ENCODE peak calls at places on chromosomes 5 and 9, in seven cellular contexts. One of them, this sample, is unnamed.

GRCh38 chr9:82554381-82554780 is 508.6 kb downstream of the RASEF start:
- DNase-seq in H4: no peak
- DNase-seq in ELR: no peak
- DNase-seq in GM12892: no peak
- DNase-seq in AG10803: no peak
- DNase-seq in suprapubic skin: no peak
- DNase-seq in effector CD4-positive, alpha-beta T cell: no peak
- DNase-seq in this sample: no peak

GRCh38 chr9:26357803-26358339 is 534.7 kb downstream of the CAAP1 start:
- DNase-seq in H4: no peak
- DNase-seq in ELR: no peak
- DNase-seq in GM12892: no peak
- DNase-seq in AG10803: no peak
- DNase-seq in suprapubic skin: no peak
- DNase-seq in effector CD4-positive, alpha-beta T cell: no peak
- DNase-seq in this sample: no peak

GRCh38 chr9:107176701-107177100 is 106.4 kb upstream of the RAD23B start:
- DNase-seq in H4: no peak
- DNase-seq in ELR: no peak
- DNase-seq in GM12892: no peak
- DNase-seq in AG10803: peak
- DNase-seq in suprapubic skin: no peak
- DNase-seq in effector CD4-positive, alpha-beta T cell: no peak
- DNase-seq in this sample: peak

GRCh38 chr5:6914336-6914735 is 201.1 kb downstream of the TENT4A start:
- DNase-seq in H4: no peak
- DNase-seq in ELR: no peak
- DNase-seq in GM12892: no peak
- DNase-seq in AG10803: peak
- DNase-seq in suprapubic skin: no peak
- DNase-seq in effector CD4-positive, alpha-beta T cell: no peak
- DNase-seq in this sample: no peak

GRCh38 chr9:2262809-2263510 is 247.8 kb downstream of the SMARCA2 start:
- DNase-seq in H4: no peak
- DNase-seq in ELR: no peak
- DNase-seq in GM12892: no peak
- DNase-seq in AG10803: no peak
- DNase-seq in suprapubic skin: no peak
- DNase-seq in effector CD4-positive, alpha-beta T cell: no peak
- DNase-seq in this sample: no peak

GRCh38 chr5:143674469-143674786 is 137.5 kb upstream of the HMHB1 start:
- DNase-seq in H4: no peak
- DNase-seq in ELR: no peak
- DNase-seq in GM12892: no peak
- DNase-seq in AG10803: no peak
- DNase-seq in suprapubic skin: no peak
- DNase-seq in effector CD4-positive, alpha-beta T cell: no peak
- DNase-seq in this sample: no peak

GRCh38 chr5:31639488-31640011 is 619 bp downstream of the PDZD2 start:
- DNase-seq in H4: no peak
- DNase-seq in ELR: no peak
- DNase-seq in GM12892: no peak
- DNase-seq in AG10803: no peak
- DNase-seq in suprapubic skin: no peak
- DNase-seq in effector CD4-positive, alpha-beta T cell: no peak
- DNase-seq in this sample: no peak

GRCh38 chr5:64576241-64576640 is 70.4 kb downstream of the RGS7BP start:
- DNase-seq in H4: no peak
- DNase-seq in ELR: no peak
- DNase-seq in GM12892: no peak
- DNase-seq in AG10803: peak
- DNase-seq in suprapubic skin: no peak
- DNase-seq in effector CD4-positive, alpha-beta T cell: no peak
- DNase-seq in this sample: no peak

GRCh38 chr9:129549139-129549538 is 71.8 kb downstream of the C9orf50 start:
- DNase-seq in H4: no peak
- DNase-seq in ELR: no peak
- DNase-seq in GM12892: no peak
- DNase-seq in AG10803: no peak
- DNase-seq in suprapubic skin: peak
- DNase-seq in effector CD4-positive, alpha-beta T cell: no peak
- DNase-seq in this sample: no peak

GRCh38 chr5:122999947-123000563 is 36.5 kb downstream of the PPIC start:
- DNase-seq in H4: peak
- DNase-seq in ELR: peak
- DNase-seq in GM12892: peak
- DNase-seq in AG10803: peak
- DNase-seq in suprapubic skin: no peak
- DNase-seq in effector CD4-positive, alpha-beta T cell: no peak
- DNase-seq in this sample: peak

GRCh38 chr5:73311291-73312110 is 137.1 kb downstream of the FOXD1 start:
- DNase-seq in H4: peak
- DNase-seq in ELR: peak
- DNase-seq in GM12892: no peak
- DNase-seq in AG10803: peak
- DNase-seq in suprapubic skin: no peak
- DNase-seq in effector CD4-positive, alpha-beta T cell: no peak
- DNase-seq in this sample: peak

GRCh38 chr5:31640573-31640972 is 1.6 kb downstream of the PDZD2 start:
- DNase-seq in H4: no peak
- DNase-seq in ELR: no peak
- DNase-seq in GM12892: no peak
- DNase-seq in AG10803: no peak
- DNase-seq in suprapubic skin: no peak
- DNase-seq in effector CD4-positive, alpha-beta T cell: no peak
- DNase-seq in this sample: no peak

GRCh38 chr9:25557645-25558300 is 120.5 kb downstream of the TUSC1 start:
- DNase-seq in H4: no peak
- DNase-seq in ELR: no peak
- DNase-seq in GM12892: no peak
- DNase-seq in AG10803: no peak
- DNase-seq in suprapubic skin: no peak
- DNase-seq in effector CD4-positive, alpha-beta T cell: no peak
- DNase-seq in this sample: peak

GRCh38 chr5:180007582-180007981 is 64.0 kb downstream of the RNF130 start:
- DNase-seq in H4: no peak
- DNase-seq in ELR: no peak
- DNase-seq in GM12892: no peak
- DNase-seq in AG10803: no peak
- DNase-seq in suprapubic skin: no peak
- DNase-seq in effector CD4-positive, alpha-beta T cell: no peak
- DNase-seq in this sample: no peak

GRCh38 chr9:37970301-37971106 is 66.6 kb upstream of the SLC25A51 start:
- DNase-seq in H4: no peak
- DNase-seq in ELR: no peak
- DNase-seq in GM12892: no peak
- DNase-seq in AG10803: no peak
- DNase-seq in suprapubic skin: no peak
- DNase-seq in effector CD4-positive, alpha-beta T cell: no peak
- DNase-seq in this sample: no peak

GRCh38 chr9:83011611-83012010 is 51.3 kb downstream of the RASEF start:
- DNase-seq in H4: no peak
- DNase-seq in ELR: no peak
- DNase-seq in GM12892: no peak
- DNase-seq in AG10803: peak
- DNase-seq in suprapubic skin: no peak
- DNase-seq in effector CD4-positive, alpha-beta T cell: no peak
- DNase-seq in this sample: no peak

GRCh38 chr5:2207966-2208544 is 325.3 kb upstream of the IRX4 start:
- DNase-seq in H4: peak
- DNase-seq in ELR: no peak
- DNase-seq in GM12892: no peak
- DNase-seq in AG10803: peak
- DNase-seq in suprapubic skin: no peak
- DNase-seq in effector CD4-positive, alpha-beta T cell: no peak
- DNase-seq in this sample: no peak

GRCh38 chr9:84003246-84003645 is 22.6 kb downstream of the RMI1 start:
- DNase-seq in H4: no peak
- DNase-seq in ELR: no peak
- DNase-seq in GM12892: no peak
- DNase-seq in AG10803: no peak
- DNase-seq in suprapubic skin: no peak
- DNase-seq in effector CD4-positive, alpha-beta T cell: no peak
- DNase-seq in this sample: no peak

GRCh38 chr5:147554285-147554817 is 44.5 kb upstream of the DPYSL3 start:
- DNase-seq in H4: no peak
- DNase-seq in ELR: peak
- DNase-seq in GM12892: no peak
- DNase-seq in AG10803: peak
- DNase-seq in suprapubic skin: no peak
- DNase-seq in effector CD4-positive, alpha-beta T cell: no peak
- DNase-seq in this sample: peak

GRCh38 chr9:4099961-4100360 is 199.9 kb downstream of the GLIS3 start:
- DNase-seq in H4: no peak
- DNase-seq in ELR: peak
- DNase-seq in GM12892: no peak
- DNase-seq in AG10803: peak
- DNase-seq in suprapubic skin: no peak
- DNase-seq in effector CD4-positive, alpha-beta T cell: no peak
- DNase-seq in this sample: no peak

GRCh38 chr5:150774145-150774544 is 4.4 kb upstream of the SMIM3 start:
- DNase-seq in H4: peak
- DNase-seq in ELR: peak
- DNase-seq in GM12892: no peak
- DNase-seq in AG10803: peak
- DNase-seq in suprapubic skin: no peak
- DNase-seq in effector CD4-positive, alpha-beta T cell: no peak
- DNase-seq in this sample: peak

GRCh38 chr5:98455660-98456059 is 317.8 kb upstream of the RGMB start:
- DNase-seq in H4: no peak
- DNase-seq in ELR: peak
- DNase-seq in GM12892: no peak
- DNase-seq in AG10803: peak
- DNase-seq in suprapubic skin: no peak
- DNase-seq in effector CD4-positive, alpha-beta T cell: no peak
- DNase-seq in this sample: no peak

GRCh38 chr5:156359452-156359851 is 32.5 kb downstream of the SGCD start:
- DNase-seq in H4: no peak
- DNase-seq in ELR: no peak
- DNase-seq in GM12892: no peak
- DNase-seq in AG10803: peak
- DNase-seq in suprapubic skin: no peak
- DNase-seq in effector CD4-positive, alpha-beta T cell: no peak
- DNase-seq in this sample: no peak

GRCh38 chr5:27523629-27524028 is 485.2 kb upstream of the CDH9 start:
- DNase-seq in H4: no peak
- DNase-seq in ELR: no peak
- DNase-seq in GM12892: no peak
- DNase-seq in AG10803: no peak
- DNase-seq in suprapubic skin: no peak
- DNase-seq in effector CD4-positive, alpha-beta T cell: no peak
- DNase-seq in this sample: no peak

GRCh38 chr5:110345623-110346022 is 380.8 kb downstream of the TMEM232 start:
- DNase-seq in H4: no peak
- DNase-seq in ELR: no peak
- DNase-seq in GM12892: no peak
- DNase-seq in AG10803: no peak
- DNase-seq in suprapubic skin: no peak
- DNase-seq in effector CD4-positive, alpha-beta T cell: no peak
- DNase-seq in this sample: no peak

GRCh38 chr5:133867341-133867740 is 101.1 kb downstream of the C5orf15 start:
- DNase-seq in H4: no peak
- DNase-seq in ELR: no peak
- DNase-seq in GM12892: no peak
- DNase-seq in AG10803: no peak
- DNase-seq in suprapubic skin: no peak
- DNase-seq in effector CD4-positive, alpha-beta T cell: no peak
- DNase-seq in this sample: no peak

GRCh38 chr9:98783518-98784226 is 12.7 kb downstream of the ANKS6 start:
- DNase-seq in H4: no peak
- DNase-seq in ELR: no peak
- DNase-seq in GM12892: no peak
- DNase-seq in AG10803: no peak
- DNase-seq in suprapubic skin: no peak
- DNase-seq in effector CD4-positive, alpha-beta T cell: no peak
- DNase-seq in this sample: no peak

GRCh38 chr5:67528953-67529352 is 332.4 kb upstream of the CD180 start:
- DNase-seq in H4: no peak
- DNase-seq in ELR: no peak
- DNase-seq in GM12892: no peak
- DNase-seq in AG10803: no peak
- DNase-seq in suprapubic skin: no peak
- DNase-seq in effector CD4-positive, alpha-beta T cell: no peak
- DNase-seq in this sample: no peak

GRCh38 chr5:3518576-3518975 is 77.1 kb upstream of the IRX1 start:
- DNase-seq in H4: no peak
- DNase-seq in ELR: no peak
- DNase-seq in GM12892: no peak
- DNase-seq in AG10803: no peak
- DNase-seq in suprapubic skin: no peak
- DNase-seq in effector CD4-positive, alpha-beta T cell: no peak
- DNase-seq in this sample: no peak

GRCh38 chr9:70043689-70044449 is at the start of gene MAMDC2:
- DNase-seq in H4: no peak
- DNase-seq in ELR: peak
- DNase-seq in GM12892: no peak
- DNase-seq in AG10803: peak
- DNase-seq in suprapubic skin: peak
- DNase-seq in effector CD4-positive, alpha-beta T cell: no peak
- DNase-seq in this sample: no peak

GRCh38 chr9:69136781-69137180 is 37.3 kb upstream of the TJP2 start:
- DNase-seq in H4: no peak
- DNase-seq in ELR: no peak
- DNase-seq in GM12892: no peak
- DNase-seq in AG10803: no peak
- DNase-seq in suprapubic skin: no peak
- DNase-seq in effector CD4-positive, alpha-beta T cell: no peak
- DNase-seq in this sample: no peak

GRCh38 chr9:36401179-36401740 is 1.2 kb upstream of the RNF38 start:
- DNase-seq in H4: peak
- DNase-seq in ELR: peak
- DNase-seq in GM12892: peak
- DNase-seq in AG10803: peak
- DNase-seq in suprapubic skin: no peak
- DNase-seq in effector CD4-positive, alpha-beta T cell: peak
- DNase-seq in this sample: peak

GRCh38 chr5:73229271-73229670 is 56.3 kb downstream of the TMEM174 start:
- DNase-seq in H4: no peak
- DNase-seq in ELR: peak
- DNase-seq in GM12892: no peak
- DNase-seq in AG10803: peak
- DNase-seq in suprapubic skin: no peak
- DNase-seq in effector CD4-positive, alpha-beta T cell: no peak
- DNase-seq in this sample: no peak

GRCh38 chr9:79012561-79012960 is 559.2 kb upstream of the TLE4 start:
- DNase-seq in H4: no peak
- DNase-seq in ELR: peak
- DNase-seq in GM12892: no peak
- DNase-seq in AG10803: peak
- DNase-seq in suprapubic skin: no peak
- DNase-seq in effector CD4-positive, alpha-beta T cell: no peak
- DNase-seq in this sample: peak

GRCh38 chr5:64767959-64768357 is 533 bp downstream of the SREK1IP1 start:
- DNase-seq in H4: no peak
- DNase-seq in ELR: peak
- DNase-seq in GM12892: no peak
- DNase-seq in AG10803: peak
- DNase-seq in suprapubic skin: no peak
- DNase-seq in effector CD4-positive, alpha-beta T cell: no peak
- DNase-seq in this sample: no peak

This sample was measured in COLO829.